ENCODE peak calls at places on chromosomes 2 and 18, in four cellular contexts. U, E, N and B are unnamed samples.

GRCh38 chr2:226893206-226893605 is 57.4 kb downstream of the RHBDD1 start:
- DNase-seq in U (peak; percentile 72), E (no peak), N (no peak), B (no peak)

GRCh38 chr2:8517850-8518480 is 163.9 kb upstream of the ID2 start:
- DNase-seq in N (no peak), U (no peak), E (no peak), B (no peak)

GRCh38 chr2:235551965-235552364 is 58.1 kb downstream of the AGAP1 start:
- DNase-seq in E (peak; percentile 18), U (peak; percentile 51), N (no peak), B (peak; percentile 74)

GRCh38 chr18:7300971-7301553 is 70.2 kb downstream of the LRRC30 start:
- DNase-seq in U (no peak), N (no peak), E (no peak), B (no peak)

GRCh38 chr2:212001280-212001679 is 537.3 kb downstream of the ERBB4 start:
- DNase-seq in U (no peak), N (no peak), E (no peak), B (no peak)

GRCh38 chr18:79774111-79774510 is 23.6 kb upstream of the KCNG2 start:
- DNase-seq in N (no peak), E (no peak), U (no peak), B (no peak)

GRCh38 chr2:47890711-47891368 is 15.5 kb downstream of the FBXO11 start:
- DNase-seq in N (no peak), U (peak; percentile 47), E (no peak), B (no peak)

GRCh38 chr2:16378031-16378430 is 287.6 kb downstream of the CYRIA start:
- DNase-seq in U (no peak), E (no peak), N (no peak), B (no peak)

GRCh38 chr18:8426401-8426800 is 182.8 kb upstream of the RAB12 start:
- DNase-seq in U (no peak), E (no peak), N (no peak), B (peak; percentile 44)

GRCh38 chr2:231162036-231162345 is 36.4 kb upstream of the ARMC9 start:
- DNase-seq in N (no peak), U (peak; percentile 98), E (no peak), B (no peak)

GRCh38 chr2:23939054-23939436 is 1.2 kb upstream of the UBXN2A start:
- DNase-seq in E (no peak), N (no peak), U (no peak), B (no peak)

GRCh38 chr2:222292113-222292737 is 6.6 kb downstream of the PAX3 start:
- DNase-seq in E (no peak), U (no peak), N (no peak), B (no peak)

GRCh38 chr2:201797175-201797840 is 9.0 kb upstream of the CDK15 start:
- DNase-seq in U (peak; percentile 66), E (no peak), N (no peak), B (no peak)

GRCh38 chr2:171703574-171704347 is 16.5 kb downstream of the DYNC1I2 start:
- DNase-seq in N (no peak), U (peak; percentile 37), E (peak; percentile 11), B (peak; percentile 26)

GRCh38 chr2:43848174-43848573 is 9.4 kb downstream of the ABCG8 start:
- DNase-seq in U (no peak), N (no peak), E (no peak), B (no peak)

GRCh38 chr18:3703732-3704176 is 253.8 kb downstream of the TGIF1 start:
- DNase-seq in U (peak; percentile 71), E (peak; percentile 5), N (no peak), B (peak; percentile 64)

GRCh38 chr18:23137093-23137640 is 1.9 kb downstream of the CABLES1 start:
- DNase-seq in N (no peak), E (peak; percentile 55), U (no peak), B (peak; percentile 30)

GRCh38 chr18:8423051-8423558 is 186.1 kb upstream of the RAB12 start:
- DNase-seq in E (no peak), N (no peak), U (peak; percentile 75), B (no peak)

GRCh38 chr2:112949456-112949855 is 28.4 kb upstream of the IL36G start:
- DNase-seq in E (no peak), U (no peak), N (no peak), B (no peak)

GRCh38 chr2:43210125-43210466 is 16.3 kb downstream of the ZFP36L2 start:
- DNase-seq in U (no peak), N (no peak), E (no peak), B (no peak)

GRCh38 chr2:69026026-69026425 is 13.0 kb downstream of the ANTXR1 start:
- DNase-seq in N (no peak), E (no peak), U (peak; percentile 50), B (peak; percentile 34)

GRCh38 chr2:157946919-157947557 is 70.9 kb upstream of the ACVR1 start:
- DNase-seq in E (no peak), N (no peak), U (no peak), B (no peak)

GRCh38 chr2:230564805-230565779 is 147.6 kb upstream of the CAB39 start:
- DNase-seq in N (no peak), U (no peak), E (no peak), B (no peak)

GRCh38 chr2:208175843-208176160 is 12.4 kb upstream of the CRYGA start:
- DNase-seq in U (no peak), N (no peak), E (no peak), B (no peak)

GRCh38 chr18:50282521-50283335 is 1.4 kb upstream of the MBD1 start:
- DNase-seq in E (no peak), U (no peak), N (no peak), B (no peak)

GRCh38 chr18:67766930-67767329 is 250.4 kb upstream of the DSEL start:
- DNase-seq in N (no peak), E (no peak), U (peak; percentile 75), B (no peak)

GRCh38 chr18:55497825-55498403 is 90.1 kb downstream of the TCF4 start:
- DNase-seq in E (no peak), N (no peak), U (no peak), B (no peak)

GRCh38 chr2:127064642-127065250 is 42.2 kb downstream of the BIN1 start:
- DNase-seq in E (no peak), N (no peak), U (peak; percentile 98), B (peak; percentile 88)

GRCh38 chr2:45505138-45505537 is 105.9 kb downstream of the SRBD1 start:
- DNase-seq in N (no peak), U (no peak), E (no peak), B (no peak)

GRCh38 chr2:3208179-3208578 is 169.4 kb downstream of the EIPR1 start:
- DNase-seq in U (no peak), N (no peak), E (no peak), B (no peak)

GRCh38 chr2:234412726-234413125 is 84.2 kb downstream of the ARL4C start:
- DNase-seq in E (no peak), N (no peak), U (no peak), B (no peak)

GRCh38 chr2:238439093-238439849 is 12.5 kb downstream of the ASB1 start:
- DNase-seq in N (no peak), U (peak; percentile 99), E (no peak), B (no peak)

GRCh38 chr2:98867539-98868309 is 68.3 kb downstream of the CRACDL start:
- DNase-seq in U (peak; percentile 12), E (no peak), N (no peak), B (no peak)

GRCh38 chr2:238521870-238522269 is 95.1 kb downstream of the ASB1 start:
- DNase-seq in U (no peak), N (no peak), E (no peak), B (no peak)

GRCh38 chr2:141508086-141508749 is 622.6 kb downstream of the LRP1B start:
- DNase-seq in U (no peak), E (no peak), N (no peak), B (no peak)

GRCh38 chr18:9201224-9201623 is 64.6 kb downstream of the ANKRD12 start:
- DNase-seq in E (no peak), N (no peak), U (no peak), B (no peak)